ENCODE peak calls at places on chromosomes 13 and 19, in five cellular contexts. M, X, T, H and I are unnamed samples.

GRCh38 chr19:16266586-16266942 is 58.1 kb upstream of the KLF2 start:
- DNase-seq in T (no peak), X (no peak), M (no peak), H (no peak), I (no peak)

GRCh38 chr19:38385804-38386257 is 2.0 kb downstream of the GGN start:
- DNase-seq in M (no peak), H (peak; percentile 24), T (no peak), X (no peak), I (no peak)

GRCh38 chr19:38564981-38565685 is 52.6 kb downstream of the MAP4K1 start:
- DNase-seq in H (peak; percentile 37), T (no peak), X (no peak), M (no peak), I (no peak)

GRCh38 chr19:39499932-39500331 is 1.2 kb downstream of the DLL3 start:
- DNase-seq in T (no peak), H (no peak), M (no peak), X (no peak), I (no peak)

GRCh38 chr19:5172859-5173577 is 167.6 kb downstream of the PTPRS start:
- DNase-seq in X (no peak), M (peak; percentile 77), H (no peak), T (no peak), I (peak; percentile 77)

GRCh38 chr19:10603084-10603872 is 16.2 kb upstream of the AP1M2 start:
- DNase-seq in T (peak; percentile 49), M (no peak), X (no peak), H (peak; percentile 84), I (peak; percentile 63)

GRCh38 chr13:105327727-105328126 is 1207.7 kb downstream of the EFNB2 start:
- DNase-seq in X (no peak), H (no peak), T (no peak), M (no peak), I (no peak)

GRCh38 chr13:19561585-19561984 is 253 bp upstream of the TPTE2 start:
- DNase-seq in H (no peak), M (no peak), X (no peak), T (no peak), I (no peak)

GRCh38 chr13:21074601-21075302 is 13.4 kb upstream of the LATS2 start:
- DNase-seq in T (no peak), M (no peak), H (no peak), X (no peak), I (peak; percentile 71)

GRCh38 chr13:71577127-71577526 is 289.9 kb downstream of the DACH1 start:
- DNase-seq in H (no peak), T (no peak), M (peak; percentile 0), X (no peak), I (no peak)

GRCh38 chr19:31064486-31064885 is 284.8 kb downstream of the TSHZ3 start:
- DNase-seq in H (no peak), T (no peak), X (no peak), M (no peak), I (no peak)

GRCh38 chr13:107284168-107284567 is 716.2 kb upstream of the ARGLU1 start:
- DNase-seq in H (no peak), X (no peak), M (no peak), T (no peak), I (no peak)

GRCh38 chr19:49829721-49830120 is 11.6 kb downstream of the MED25 start:
- DNase-seq in M (no peak), H (no peak), T (no peak), X (no peak), I (no peak)

GRCh38 chr19:6501740-6502648 is at the start of gene TUBB4A:
- DNase-seq in M (no peak), H (peak; percentile 65), X (no peak), T (no peak), I (no peak)

GRCh38 chr13:35747594-35747993 is 271.1 kb upstream of the MAB21L1 start:
- DNase-seq in X (no peak), H (no peak), M (no peak), T (no peak), I (no peak)

GRCh38 chr13:95207769-95208366 is 93.4 kb downstream of the ABCC4 start:
- DNase-seq in H (no peak), T (no peak), X (no peak), M (no peak), I (no peak)